ENCODE peak calls at places on chromosomes 13 and 19, in four cellular contexts. W is cardiac fibroblast, H is H9, S is mesothelial cell of epicardium. X is an unnamed sample.

GRCh38 chr13:80168089-80168850 is 172.7 kb downstream of the SPRY2 start:
- DNase-seq in W (peak), H (no peak), S (no peak), X (no peak)

GRCh38 chr13:73365240-73365639 is 306.4 kb downstream of the KLF5 start:
- DNase-seq in W (no peak), H (no peak), S (no peak), X (no peak)

GRCh38 chr19:591099-591958 is 1.6 kb downstream of the HCN2 start:
- DNase-seq in W (no peak), H (no peak), S (peak), X (peak)

GRCh38 chr13:107360010-107360409 is 792.1 kb upstream of the ARGLU1 start:
- DNase-seq in W (no peak), H (no peak), S (no peak), X (no peak)

GRCh38 chr13:101473458-101473857 is 21.0 kb downstream of the ITGBL1 start:
- DNase-seq in W (peak), H (no peak), S (no peak), X (no peak)

GRCh38 chr13:98397221-98397620 is 179.7 kb downstream of the STK24 start:
- DNase-seq in W (peak), H (no peak), S (no peak), X (no peak)

GRCh38 chr19:40241809-40242384 is 15.4 kb upstream of the CCNP start:
- DNase-seq in W (peak), H (no peak), S (no peak), X (no peak)

GRCh38 chr13:59103004-59103768 is 1060.5 kb downstream of the DIAPH3 start:
- DNase-seq in W (peak), H (no peak), S (no peak), X (no peak)

GRCh38 chr13:56166864-56167263 is 973.9 kb upstream of the PRR20A start:
- DNase-seq in W (no peak), H (peak), S (no peak), X (no peak)

GRCh38 chr13:80047406-80047805 is 293.5 kb downstream of the SPRY2 start:
- DNase-seq in W (peak), H (no peak), S (no peak), X (no peak)

GRCh38 chr13:25372275-25373081 is 704 bp downstream of the ATP8A2 start:
- DNase-seq in W (no peak), H (peak), S (peak), X (peak)

GRCh38 chr13:112905990-112906641 is 62.9 kb upstream of the MCF2L start:
- DNase-seq in W (no peak), H (peak), S (no peak), X (no peak)

GRCh38 chr13:75766636-75767035 is 130.5 kb downstream of the LMO7 start:
- DNase-seq in W (no peak), H (no peak), S (no peak), X (no peak)

GRCh38 chr19:30719189-30719990 is 347.2 kb downstream of the ZNF536 start:
- DNase-seq in W (peak), H (peak), S (peak), X (peak)

GRCh38 chr13:39531646-39532045 is 71.3 kb downstream of the LHFPL6 start:
- DNase-seq in W (peak), H (no peak), S (no peak), X (no peak)

GRCh38 chr13:105848494-105848893 is 687.0 kb downstream of the EFNB2 start:
- DNase-seq in W (no peak), H (no peak), S (no peak), X (no peak)

GRCh38 chr19:38228491-38229439 is 4.7 kb upstream of the DPF1 start:
- DNase-seq in W (no peak), H (peak), S (no peak), X (peak)

GRCh38 chr19:41936416-41936850 is 8.2 kb upstream of the ERFL start:
- DNase-seq in W (peak), H (no peak), S (no peak), X (no peak)

GRCh38 chr19:8484331-8484894 is 18.0 kb downstream of the PRAM1 start:
- DNase-seq in W (no peak), H (no peak), S (no peak), X (no peak)

GRCh38 chr13:109243311-109243951 is 543.0 kb downstream of the IRS2 start:
- DNase-seq in W (peak), H (no peak), S (no peak), X (no peak)

GRCh38 chr13:41693434-41693833 is 236.1 kb downstream of the RGCC start:
- DNase-seq in W (peak), H (no peak), S (no peak), X (no peak)

GRCh38 chr13:39811051-39811450 is 155.6 kb downstream of the COG6 start:
- DNase-seq in W (no peak), H (no peak), S (no peak), X (no peak)

GRCh38 chr19:38849147-38849745 is 540 bp downstream of the HNRNPL start:
- DNase-seq in W (peak), H (peak), S (peak), X (peak)

GRCh38 chr19:46830864-46831263 is 19.8 kb downstream of the AP2S1 start:
- DNase-seq in W (no peak), H (no peak), S (no peak), X (no peak)

GRCh38 chr19:47093254-47093653 is 20.3 kb downstream of the ZC3H4 start:
- DNase-seq in W (no peak), H (no peak), S (no peak), X (no peak)

GRCh38 chr13:112730157-112730671 is 40.4 kb downstream of the ATP11A start:
- DNase-seq in W (no peak), H (peak), S (no peak), X (no peak)

GRCh38 chr19:1172353-1173159 is 1.5 kb downstream of the SBNO2 start:
- DNase-seq in W (peak), H (no peak), S (no peak), X (no peak)

GRCh38 chr19:10107817-10108367 is 1.7 kb downstream of the PPAN start:
- DNase-seq in W (no peak), H (no peak), S (no peak), X (no peak)

GRCh38 chr13:91014696-91015095 is 332.8 kb upstream of the MIR17HG start:
- DNase-seq in W (no peak), H (no peak), S (no peak), X (no peak)

GRCh38 chr19:51724543-51724942 is 752 bp upstream of the HAS1 start:
- DNase-seq in W (peak), H (no peak), S (no peak), X (no peak)

GRCh38 chr19:488505-489417 is 7.5 kb upstream of the MADCAM1 start:
- DNase-seq in W (peak), H (peak), S (peak), X (peak)

GRCh38 chr13:44061876-44062275 is 182.2 kb downstream of the LACC1 start:
- DNase-seq in W (no peak), H (no peak), S (no peak), X (no peak)
- TF ChIP-seq CTCF in W (no peak), H (no peak), S (no peak), X (no peak)

DNA sequence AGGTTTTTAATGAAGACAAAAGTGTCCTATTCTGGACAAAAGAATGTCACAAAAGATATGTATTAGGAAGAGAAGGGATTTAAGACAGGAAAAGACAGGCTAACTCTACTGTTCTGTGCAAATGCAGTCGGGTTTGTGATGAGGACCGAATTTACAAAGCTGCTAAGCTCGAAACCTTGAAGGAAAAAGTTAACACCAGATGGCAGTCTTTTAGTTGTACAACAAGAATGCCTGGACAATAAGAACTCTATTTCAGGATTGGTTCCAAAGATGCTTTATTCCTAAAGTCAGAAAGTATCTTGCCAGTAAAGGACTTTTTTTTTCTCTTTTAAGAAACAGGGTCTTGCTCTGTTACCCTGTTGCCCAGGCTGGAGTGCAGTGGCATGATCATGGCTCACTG is 51.1 kb downstream of the HS6ST3 start:
- DNase-seq in W (peak), H (no peak), S (no peak), X (no peak)
- TF ChIP-seq CTCF in W (peak), H (peak), S (no peak), X (peak)

GRCh38 chr19:2221250-2221831 is 14.8 kb downstream of the PLEKHJ1 start:
- DNase-seq in W (peak), H (no peak), S (no peak), X (no peak)

GRCh38 chr19:2223391-2223790 is 12.7 kb downstream of the PLEKHJ1 start:
- DNase-seq in W (no peak), H (no peak), S (no peak), X (no peak)

GRCh38 chr19:2223959-2224358 is 12.2 kb downstream of the PLEKHJ1 start:
- DNase-seq in W (no peak), H (no peak), S (no peak), X (no peak)

GRCh38 chr19:2219726-2220125 is 16.4 kb downstream of the PLEKHJ1 start:
- DNase-seq in W (no peak), H (no peak), S (no peak), X (no peak)

DNA sequence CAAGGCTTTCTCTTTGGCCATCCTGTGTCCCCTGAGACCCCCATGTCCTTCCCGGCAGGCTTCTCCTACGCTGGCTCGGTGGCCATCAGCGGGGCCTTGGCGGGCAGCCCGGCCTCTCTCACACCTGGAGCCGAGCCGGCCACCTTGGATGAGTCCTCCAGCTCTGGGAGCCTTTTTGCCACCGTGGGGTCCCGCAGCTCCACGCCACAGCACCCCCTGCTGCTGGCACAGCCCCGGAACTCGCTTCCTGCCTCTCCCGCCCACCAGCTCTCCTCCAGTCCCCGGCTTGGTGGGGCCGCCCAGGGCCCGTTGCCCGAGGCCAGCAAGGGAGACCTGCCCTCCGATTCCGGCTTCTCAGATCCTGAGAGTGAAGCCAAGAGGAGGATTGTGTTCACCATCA is 14.2 kb downstream of the PLEKHJ1 start:
- DNase-seq in W (no peak), H (no peak), S (no peak), X (no peak)
- TF ChIP-seq CTCF in W (peak), H (peak), S (no peak), X (peak)

GRCh38 chr13:51449018-51449417 is 3.8 kb downstream of the INTS6 start:
- DNase-seq in W (no peak), H (no peak), S (no peak), X (no peak)

DNA sequence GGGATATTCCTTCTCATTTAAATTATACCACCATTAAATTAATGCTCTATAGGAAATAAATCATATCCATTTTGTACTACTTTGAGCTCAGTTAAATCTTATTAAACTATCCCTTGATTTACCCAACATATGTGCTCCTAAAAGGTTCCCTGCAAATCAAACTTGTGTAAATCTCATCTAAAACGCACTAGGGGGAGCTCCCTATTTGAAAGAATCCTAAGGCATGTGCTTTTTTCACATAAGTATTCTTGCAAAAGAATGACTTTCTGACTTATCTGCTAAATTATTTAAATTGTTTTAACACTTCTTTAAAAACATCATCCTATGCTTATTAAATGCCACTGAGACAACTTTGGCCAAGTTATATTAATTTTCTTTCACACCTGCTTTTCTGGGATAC is 7.9 kb downstream of the INTS6 start:
- DNase-seq in W (peak), H (no peak), S (no peak), X (no peak)
- TF ChIP-seq CTCF in W (no peak), H (peak), S (no peak), X (no peak)

X was measured in neural crest cell.